ENCODE peak calls at places on chromosome 6, in eight cellular contexts. One of them, this sample, is unnamed.

GRCh38 chr6:150517175-150517574 is 82.5 kb upstream of the PLEKHG1 start:
- DNase-seq in upper lobe of left lung: no peak
- DNase-seq in left ventricle myocardium inferior: no peak
- DNase-seq in HFF-Myc: no peak
- DNase-seq in fibroblast of lung: no peak
- DNase-seq in CD8-positive, alpha-beta T cell: no peak
- DNase-seq in IMR-90: no peak
- DNase-seq in tibial artery: no peak
- DNase-seq in this sample: no peak

GRCh38 chr6:145772846-145773245 is 37.5 kb upstream of the EPM2A start:
- DNase-seq in tibial artery: no peak
- DNase-seq in upper lobe of left lung: no peak
- DNase-seq in fibroblast of lung: no peak
- DNase-seq in IMR-90: no peak
- DNase-seq in left ventricle myocardium inferior: no peak
- DNase-seq in CD8-positive, alpha-beta T cell: no peak
- DNase-seq in HFF-Myc: no peak
- DNase-seq in this sample: no peak

GRCh38 chr6:169115632-169116031 is 138.0 kb downstream of the THBS2 start:
- DNase-seq in fibroblast of lung: peak; percentile 17
- DNase-seq in HFF-Myc: no peak
- DNase-seq in tibial artery: no peak
- DNase-seq in upper lobe of left lung: no peak
- DNase-seq in left ventricle myocardium inferior: no peak
- DNase-seq in IMR-90: peak; percentile 11
- DNase-seq in CD8-positive, alpha-beta T cell: no peak
- DNase-seq in this sample: peak; percentile 87

GRCh38 chr6:166343157-166343502 is 785 bp upstream of the SFT2D1 start:
- DNase-seq in left ventricle myocardium inferior: no peak
- DNase-seq in tibial artery: no peak
- DNase-seq in upper lobe of left lung: no peak
- DNase-seq in CD8-positive, alpha-beta T cell: no peak
- DNase-seq in IMR-90: no peak
- DNase-seq in fibroblast of lung: no peak
- DNase-seq in HFF-Myc: no peak
- DNase-seq in this sample: no peak

GRCh38 chr6:31691564-31692108 is 10.8 kb upstream of the LY6G5C start:
- DNase-seq in fibroblast of lung: no peak
- DNase-seq in CD8-positive, alpha-beta T cell: no peak
- DNase-seq in HFF-Myc: no peak
- DNase-seq in left ventricle myocardium inferior: no peak
- DNase-seq in tibial artery: no peak
- DNase-seq in upper lobe of left lung: no peak
- DNase-seq in IMR-90: no peak
- DNase-seq in this sample: no peak

GRCh38 chr6:147159536-147160374 is 44.5 kb upstream of the STXBP5 start:
- DNase-seq in HFF-Myc: no peak
- DNase-seq in upper lobe of left lung: no peak
- DNase-seq in tibial artery: no peak
- DNase-seq in left ventricle myocardium inferior: no peak
- DNase-seq in IMR-90: no peak
- DNase-seq in fibroblast of lung: no peak
- DNase-seq in CD8-positive, alpha-beta T cell: no peak
- DNase-seq in this sample: no peak

GRCh38 chr6:98054453-98054852 is 771.4 kb upstream of the MMS22L start:
- DNase-seq in IMR-90: peak; percentile 1
- DNase-seq in HFF-Myc: no peak
- DNase-seq in upper lobe of left lung: no peak
- DNase-seq in tibial artery: no peak
- DNase-seq in fibroblast of lung: no peak
- DNase-seq in CD8-positive, alpha-beta T cell: no peak
- DNase-seq in left ventricle myocardium inferior: no peak
- DNase-seq in this sample: no peak

GRCh38 chr6:53014744-53015143 is 19.7 kb upstream of the GSTA4 start:
- DNase-seq in IMR-90: peak; percentile 30
- DNase-seq in CD8-positive, alpha-beta T cell: no peak
- DNase-seq in upper lobe of left lung: no peak
- DNase-seq in tibial artery: no peak
- DNase-seq in HFF-Myc: no peak
- DNase-seq in left ventricle myocardium inferior: no peak
- DNase-seq in fibroblast of lung: peak; percentile 7
- DNase-seq in this sample: peak; percentile 38

GRCh38 chr6:74879234-74879633 is 326.6 kb downstream of the COL12A1 start:
- DNase-seq in IMR-90: peak; percentile 95
- DNase-seq in CD8-positive, alpha-beta T cell: no peak
- DNase-seq in left ventricle myocardium inferior: no peak
- DNase-seq in upper lobe of left lung: no peak
- DNase-seq in HFF-Myc: peak; percentile 25
- DNase-seq in fibroblast of lung: peak; percentile 95
- DNase-seq in tibial artery: no peak
- DNase-seq in this sample: peak; percentile 89

GRCh38 chr6:2556761-2557160 is 194.0 kb downstream of the MYLK4 start:
- DNase-seq in HFF-Myc: no peak
- DNase-seq in IMR-90: no peak
- DNase-seq in tibial artery: no peak
- DNase-seq in fibroblast of lung: no peak
- DNase-seq in left ventricle myocardium inferior: no peak
- DNase-seq in CD8-positive, alpha-beta T cell: no peak
- DNase-seq in upper lobe of left lung: no peak
- DNase-seq in this sample: no peak

GRCh38 chr6:119454694-119455093 is 105.1 kb upstream of the MAN1A1 start:
- DNase-seq in left ventricle myocardium inferior: no peak
- DNase-seq in IMR-90: no peak
- DNase-seq in CD8-positive, alpha-beta T cell: no peak
- DNase-seq in upper lobe of left lung: no peak
- DNase-seq in HFF-Myc: no peak
- DNase-seq in tibial artery: peak; percentile 64
- DNase-seq in fibroblast of lung: no peak
- DNase-seq in this sample: no peak

GRCh38 chr6:83057705-83058321 is 7.8 kb downstream of the UBE3D start:
- DNase-seq in HFF-Myc: no peak
- DNase-seq in fibroblast of lung: peak; percentile 55
- DNase-seq in CD8-positive, alpha-beta T cell: no peak
- DNase-seq in upper lobe of left lung: peak; percentile 23
- DNase-seq in tibial artery: no peak
- DNase-seq in IMR-90: peak; percentile 55
- DNase-seq in left ventricle myocardium inferior: no peak
- DNase-seq in this sample: peak; percentile 56

GRCh38 chr6:68994561-68994960 is 359.5 kb downstream of the ADGRB3 start:
- DNase-seq in tibial artery: no peak
- DNase-seq in upper lobe of left lung: no peak
- DNase-seq in CD8-positive, alpha-beta T cell: no peak
- DNase-seq in HFF-Myc: no peak
- DNase-seq in fibroblast of lung: peak; percentile 68
- DNase-seq in left ventricle myocardium inferior: no peak
- DNase-seq in IMR-90: no peak
- DNase-seq in this sample: peak; percentile 30

GRCh38 chr6:79570802-79571367 is 33.7 kb upstream of the LCA5 start:
- DNase-seq in left ventricle myocardium inferior: no peak
- DNase-seq in IMR-90: peak; percentile 48
- DNase-seq in fibroblast of lung: peak; percentile 71
- DNase-seq in tibial artery: no peak
- DNase-seq in upper lobe of left lung: no peak
- DNase-seq in CD8-positive, alpha-beta T cell: no peak
- DNase-seq in HFF-Myc: no peak
- DNase-seq in this sample: peak; percentile 58

GRCh38 chr6:19301980-19302379 is 535.2 kb upstream of the ID4 start:
- DNase-seq in CD8-positive, alpha-beta T cell: no peak
- DNase-seq in fibroblast of lung: peak; percentile 59
- DNase-seq in left ventricle myocardium inferior: no peak
- DNase-seq in tibial artery: no peak
- DNase-seq in HFF-Myc: no peak
- DNase-seq in IMR-90: peak; percentile 24
- DNase-seq in upper lobe of left lung: no peak
- DNase-seq in this sample: no peak

GRCh38 chr6:138297761-138298298 is 79.5 kb upstream of the PBOV1 start:
- DNase-seq in IMR-90: no peak
- DNase-seq in fibroblast of lung: no peak
- DNase-seq in CD8-positive, alpha-beta T cell: no peak
- DNase-seq in tibial artery: no peak
- DNase-seq in upper lobe of left lung: no peak
- DNase-seq in HFF-Myc: no peak
- DNase-seq in left ventricle myocardium inferior: no peak
- DNase-seq in this sample: no peak

GRCh38 chr6:45608252-45608911 is 230.6 kb upstream of the SUPT3H start:
- DNase-seq in upper lobe of left lung: no peak
- DNase-seq in tibial artery: no peak
- DNase-seq in CD8-positive, alpha-beta T cell: no peak
- DNase-seq in IMR-90: peak; percentile 15
- DNase-seq in fibroblast of lung: no peak
- DNase-seq in HFF-Myc: no peak
- DNase-seq in left ventricle myocardium inferior: no peak
- DNase-seq in this sample: peak; percentile 69
- TF ChIP-seq CTCF in upper lobe of left lung: no peak
- TF ChIP-seq CTCF in tibial artery: no peak
- TF ChIP-seq CTCF in CD8-positive, alpha-beta T cell: no peak
- TF ChIP-seq CTCF in IMR-90: no peak
- TF ChIP-seq CTCF in fibroblast of lung: no peak
- TF ChIP-seq CTCF in HFF-Myc: no peak
- TF ChIP-seq CTCF in left ventricle myocardium inferior: no peak
- TF ChIP-seq CTCF in this sample: no peak

GRCh38 chr6:144350176-144350575 is 65.0 kb downstream of the UTRN start:
- DNase-seq in IMR-90: no peak
- DNase-seq in fibroblast of lung: no peak
- DNase-seq in upper lobe of left lung: no peak
- DNase-seq in tibial artery: no peak
- DNase-seq in left ventricle myocardium inferior: no peak
- DNase-seq in HFF-Myc: no peak
- DNase-seq in CD8-positive, alpha-beta T cell: no peak
- DNase-seq in this sample: no peak
- H3K4me3 ChIP-seq in IMR-90: no peak overlapping the region
- H3K4me3 ChIP-seq in fibroblast of lung: no peak overlapping the region
- H3K4me3 ChIP-seq in upper lobe of left lung: no peak overlapping the region
- H3K4me3 ChIP-seq in tibial artery: no peak overlapping the region
- H3K4me3 ChIP-seq in left ventricle myocardium inferior: peak overlapping the region; percentile 39
- H3K4me3 ChIP-seq in HFF-Myc: no peak overlapping the region
- H3K4me3 ChIP-seq in CD8-positive, alpha-beta T cell: peak overlapping the region; percentile 8
- H3K4me3 ChIP-seq in this sample: no peak overlapping the region

GRCh38 chr6:5898563-5898962 is 108.2 kb downstream of the NRN1 start:
- DNase-seq in IMR-90: no peak
- DNase-seq in tibial artery: no peak
- DNase-seq in CD8-positive, alpha-beta T cell: no peak
- DNase-seq in upper lobe of left lung: no peak
- DNase-seq in left ventricle myocardium inferior: no peak
- DNase-seq in fibroblast of lung: no peak
- DNase-seq in HFF-Myc: no peak
- DNase-seq in this sample: no peak
- TF ChIP-seq CTCF in IMR-90: no peak
- TF ChIP-seq CTCF in tibial artery: no peak
- TF ChIP-seq CTCF in CD8-positive, alpha-beta T cell: no peak
- TF ChIP-seq CTCF in upper lobe of left lung: no peak
- TF ChIP-seq CTCF in left ventricle myocardium inferior: no peak
- TF ChIP-seq CTCF in fibroblast of lung: no peak
- TF ChIP-seq CTCF in HFF-Myc: no peak
- TF ChIP-seq CTCF in this sample: no peak

DNA sequence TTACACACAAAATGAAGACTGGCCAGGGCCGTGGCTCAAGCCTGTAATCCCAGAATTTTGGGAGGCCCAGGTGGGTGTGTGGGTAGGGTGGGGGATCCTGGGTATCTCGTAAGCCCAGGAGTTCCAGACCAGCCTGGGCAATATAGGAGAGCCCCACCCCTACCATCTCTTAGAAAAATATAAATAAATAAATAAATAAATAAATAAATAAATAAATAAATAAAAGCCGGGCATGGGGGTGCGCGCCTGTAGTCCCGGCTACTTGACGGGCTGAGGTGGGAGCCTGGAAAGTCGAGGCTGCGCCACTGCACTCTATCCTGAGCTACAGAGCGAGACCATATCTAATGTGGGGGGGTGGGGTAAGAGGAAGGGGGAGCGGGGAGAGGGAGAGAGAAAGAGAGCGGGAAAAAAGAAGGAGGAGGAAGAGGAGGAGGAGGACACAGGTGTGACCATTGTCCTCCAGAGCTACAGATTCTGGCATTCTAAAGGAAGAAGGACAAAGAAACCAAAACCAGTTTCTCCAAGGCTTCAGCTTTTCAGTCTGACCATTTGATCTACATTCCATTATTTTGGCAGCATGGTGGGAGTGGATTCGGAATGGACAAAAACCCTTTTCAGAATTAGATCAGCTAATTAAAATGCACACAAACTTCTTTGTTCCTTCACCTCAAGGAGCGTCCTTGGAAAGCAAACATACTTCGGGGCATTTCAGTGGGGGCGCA is 616 bp upstream of the C6orf141 start:
- DNase-seq in HFF-Myc: no peak
- DNase-seq in left ventricle myocardium inferior: no peak
- DNase-seq in IMR-90: no peak
- DNase-seq in tibial artery: no peak
- DNase-seq in upper lobe of left lung: no peak
- DNase-seq in fibroblast of lung: no peak
- DNase-seq in CD8-positive, alpha-beta T cell: no peak
- DNase-seq in this sample: no peak
- H3K4me3 ChIP-seq in HFF-Myc: peak overlapping the region; percentile 68
- H3K4me3 ChIP-seq in left ventricle myocardium inferior: peak overlapping the region; percentile 65
- H3K4me3 ChIP-seq in IMR-90: no peak overlapping the region
- H3K4me3 ChIP-seq in tibial artery: peak overlapping the region; percentile 33
- H3K4me3 ChIP-seq in upper lobe of left lung: peak overlapping the region; percentile 39
- H3K4me3 ChIP-seq in fibroblast of lung: peak overlapping the region; percentile 24
- H3K4me3 ChIP-seq in CD8-positive, alpha-beta T cell: no peak overlapping the region
- H3K4me3 ChIP-seq in this sample: peak overlapping the region; percentile 64

DNA sequence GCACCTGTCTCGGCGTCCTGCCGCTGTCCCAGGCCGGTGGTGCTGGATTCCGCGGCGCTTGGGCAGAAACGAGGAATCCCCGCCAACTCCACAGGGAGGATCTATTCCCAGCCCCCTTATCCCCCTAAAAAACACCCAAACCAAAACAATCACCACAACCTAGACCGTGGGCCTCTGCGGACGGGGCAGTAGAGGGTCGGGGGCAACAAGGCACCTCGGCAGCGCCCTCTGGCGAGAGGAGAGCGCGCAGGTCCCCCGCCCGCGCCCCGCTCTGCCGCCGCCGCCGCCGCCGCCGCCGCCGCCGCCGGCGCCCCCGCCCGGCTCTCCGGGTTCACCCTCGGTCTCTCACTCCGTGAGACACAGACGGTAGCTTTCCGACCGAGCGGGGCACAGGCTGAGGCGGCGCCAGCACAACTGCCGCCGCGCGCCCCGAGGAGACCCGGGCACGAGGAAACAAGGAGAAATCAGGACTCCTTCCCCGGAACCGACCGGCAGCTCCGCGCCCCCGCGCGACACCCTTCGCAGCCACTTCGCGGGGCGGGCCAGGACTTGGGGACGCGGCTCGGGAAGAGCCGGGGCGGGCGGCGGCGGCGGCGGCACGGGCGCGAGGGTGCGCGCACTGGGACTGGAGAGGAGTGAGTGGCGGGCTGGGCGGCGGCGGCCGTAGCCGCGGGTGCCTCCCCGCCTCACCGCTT is at the start of gene SLC35F1:
- DNase-seq in tibial artery: no peak
- DNase-seq in upper lobe of left lung: peak; percentile 21
- DNase-seq in fibroblast of lung: peak; percentile 22
- DNase-seq in HFF-Myc: no peak
- DNase-seq in CD8-positive, alpha-beta T cell: no peak
- DNase-seq in left ventricle myocardium inferior: peak; percentile 25
- DNase-seq in IMR-90: peak; percentile 1
- DNase-seq in this sample: peak; percentile 22
- TF ChIP-seq CTCF in tibial artery: no peak
- TF ChIP-seq CTCF in upper lobe of left lung: peak; percentile 21
- TF ChIP-seq CTCF in fibroblast of lung: peak; percentile 34
- TF ChIP-seq CTCF in HFF-Myc: peak; percentile 33
- TF ChIP-seq CTCF in CD8-positive, alpha-beta T cell: no peak
- TF ChIP-seq CTCF in left ventricle myocardium inferior: peak; percentile 57
- TF ChIP-seq CTCF in IMR-90: peak; percentile 22
- TF ChIP-seq CTCF in this sample: peak; percentile 34